ENCODE peak calls at places on chromosomes 12 and 14, in seven cellular contexts. O, B, G, E, Q, J and L are unnamed samples.

GRCh38 chr12:56894698-56895368 is 39.4 kb downstream of the SDR9C7 start:
- DNase-seq in O (no peak), B (no peak), G (no peak), E (no peak), Q (no peak), J (no peak), L (no peak)

GRCh38 chr12:24256636-24257150 is 307.2 kb upstream of the SOX5 start:
- DNase-seq in O (no peak), B (peak), G (no peak), E (no peak), Q (no peak), J (no peak), L (no peak)

GRCh38 chr14:64720190-64720589 is 16.0 kb downstream of the PLEKHG3 start:
- DNase-seq in O (no peak), B (no peak), G (no peak), E (peak), Q (peak), J (peak), L (no peak)

GRCh38 chr12:72346331-72346944 is 74.3 kb downstream of the TRHDE start:
- DNase-seq in O (peak), B (peak), G (peak), E (peak), Q (peak), J (peak), L (peak)

GRCh38 chr12:3998397-3998796 is 125.2 kb upstream of the PARP11 start:
- DNase-seq in O (no peak), B (no peak), G (no peak), E (no peak), Q (no peak), J (no peak), L (no peak)

GRCh38 chr12:117981267-117981666 is 12.5 kb upstream of the KSR2 start:
- DNase-seq in O (no peak), B (no peak), G (no peak), E (no peak), Q (no peak), J (no peak), L (no peak)

GRCh38 chr12:87685696-87686095 is 343.5 kb downstream of the C12orf50 start:
- DNase-seq in O (no peak), B (no peak), G (no peak), E (no peak), Q (no peak), J (no peak), L (no peak)

GRCh38 chr12:46531059-46531785 is 158.6 kb upstream of the SLC38A2 start:
- DNase-seq in O (no peak), B (no peak), G (no peak), E (no peak), Q (no peak), J (no peak), L (no peak)

GRCh38 chr12:53500119-53500775 is 836 bp upstream of the TARBP2 start:
- DNase-seq in O (no peak), B (peak), G (peak), E (peak), Q (peak), J (peak), L (no peak)

GRCh38 chr14:83975435-83976222 is 1554.3 kb upstream of the FLRT2 start:
- DNase-seq in O (no peak), B (peak), G (no peak), E (peak), Q (peak), J (no peak), L (no peak)

GRCh38 chr12:132178801-132179401 is 34.6 kb downstream of the NOC4L start:
- DNase-seq in O (no peak), B (peak), G (no peak), E (no peak), Q (no peak), J (no peak), L (no peak)

GRCh38 chr12:109592905-109593272 is 19.3 kb downstream of the MVK start:
- DNase-seq in O (no peak), B (no peak), G (no peak), E (no peak), Q (no peak), J (no peak), L (no peak)

GRCh38 chr12:131622422-131622955 is 88.4 kb upstream of the SFSWAP start:
- DNase-seq in O (no peak), B (no peak), G (no peak), E (no peak), Q (no peak), J (no peak), L (no peak)

GRCh38 chr12:121610239-121611149 is 15.8 kb upstream of the ORAI1 start:
- DNase-seq in O (no peak), B (no peak), G (no peak), E (peak), Q (no peak), J (peak), L (no peak)

GRCh38 chr14:104385189-104386135 is 194.1 kb upstream of the C14orf180 start:
- DNase-seq in O (no peak), B (no peak), G (no peak), E (no peak), Q (no peak), J (no peak), L (no peak)

GRCh38 chr12:63151898-63152700 is 1.1 kb upstream of the AVPR1A start:
- DNase-seq in O (peak), B (peak), G (peak), E (peak), Q (peak), J (peak), L (peak)

GRCh38 chr12:58656254-58657009 is 263.9 kb downstream of the LRIG3 start:
- DNase-seq in O (no peak), B (no peak), G (no peak), E (no peak), Q (no peak), J (no peak), L (no peak)

GRCh38 chr12:32049956-32050355 is 56.7 kb upstream of the BICD1 start:
- DNase-seq in O (no peak), B (no peak), G (no peak), E (no peak), Q (no peak), J (no peak), L (no peak)

GRCh38 chr12:84512751-84513150 is 399.8 kb downstream of the SLC6A15 start:
- DNase-seq in O (no peak), B (no peak), G (no peak), E (peak), Q (no peak), J (no peak), L (no peak)

GRCh38 chr12:76882367-76882766 is 3.5 kb upstream of the CSRP2 start:
- DNase-seq in O (no peak), B (no peak), G (no peak), E (no peak), Q (no peak), J (no peak), L (no peak)

GRCh38 chr12:9148926-9149325 is 33.2 kb upstream of the A2M start:
- DNase-seq in O (no peak), B (no peak), G (no peak), E (no peak), Q (no peak), J (no peak), L (no peak)

GRCh38 chr12:128286970-128287369 is 20.0 kb downstream of the TMEM132C start:
- DNase-seq in O (no peak), B (no peak), G (no peak), E (no peak), Q (peak), J (no peak), L (no peak)

GRCh38 chr12:128288896-128289295 is 21.9 kb downstream of the TMEM132C start:
- DNase-seq in O (no peak), B (no peak), G (no peak), E (no peak), Q (no peak), J (no peak), L (no peak)

GRCh38 chr12:128290938-128291337 is 24.0 kb downstream of the TMEM132C start:
- DNase-seq in O (no peak), B (no peak), G (no peak), E (no peak), Q (no peak), J (no peak), L (no peak)
- H3K4me3 ChIP-seq in O (no peak), B (no peak), G (no peak), E (no peak), Q (no peak), J (no peak), L (no peak)

GRCh38 chr12:114700392-114701103 is 16.6 kb upstream of the TBX3 start:
- DNase-seq in O (no peak), B (no peak), G (peak), E (no peak), Q (no peak), J (peak), L (no peak)

GRCh38 chr12:114701553-114701952 is 17.6 kb upstream of the TBX3 start:
- DNase-seq in O (no peak), B (no peak), G (no peak), E (no peak), Q (no peak), J (no peak), L (no peak)

GRCh38 chr12:114701104-114701414 is 17.1 kb upstream of the TBX3 start:
- DNase-seq in O (no peak), B (no peak), G (peak), E (peak), Q (no peak), J (peak), L (no peak)

GRCh38 chr12:114702462-114702861 is 18.5 kb upstream of the TBX3 start:
- DNase-seq in O (no peak), B (no peak), G (no peak), E (no peak), Q (no peak), J (no peak), L (no peak)

GRCh38 chr12:114703060-114703493 is 19.1 kb upstream of the TBX3 start:
- DNase-seq in O (no peak), B (peak), G (peak), E (no peak), Q (no peak), J (no peak), L (no peak)
- H3K4me3 ChIP-seq in O (no peak), B (peak), G (no peak), E (no peak), Q (no peak), J (no peak), L (no peak)

GRCh38 chr14:38254565-38255407 is 1.1 kb downstream of the CLEC14A start:
- DNase-seq in O (no peak), B (no peak), G (no peak), E (no peak), Q (no peak), J (peak), L (no peak)

GRCh38 chr14:38256358-38256840 is 506 bp upstream of the CLEC14A start:
- DNase-seq in O (no peak), B (no peak), G (no peak), E (no peak), Q (no peak), J (peak), L (no peak)

GRCh38 chr14:38257500-38257899 is 1.6 kb upstream of the CLEC14A start:
- DNase-seq in O (no peak), B (no peak), G (no peak), E (no peak), Q (no peak), J (peak), L (no peak)

GRCh38 chr14:38255408-38255672 is 553 bp downstream of the CLEC14A start:
- DNase-seq in O (no peak), B (peak), G (peak), E (peak), Q (peak), J (peak), L (no peak)

GRCh38 chr14:38255673-38256357 is at the start of gene CLEC14A:
- DNase-seq in O (no peak), B (peak), G (peak), E (peak), Q (peak), J (no peak), L (no peak)
- H3K4me3 ChIP-seq in O (peak), B (peak), G (peak), E (peak), Q (no peak), J (peak), L (no peak)

GRCh38 chr12:112049351-112049750 is 36.1 kb downstream of the ERP29 start:
- DNase-seq in O (no peak), B (no peak), G (no peak), E (no peak), Q (no peak), J (no peak), L (no peak)
- H3K4me3 ChIP-seq in O (no peak), B (no peak), G (no peak), E (no peak), Q (no peak), J (no peak), L (no peak)

GRCh38 chr14:58390830-58391229 is 4.9 kb upstream of the TOMM20L start:
- DNase-seq in O (no peak), B (no peak), G (no peak), E (no peak), Q (no peak), J (no peak), L (no peak)

GRCh38 chr14:58398895-58399294 is 3.2 kb downstream of the TOMM20L start:
- DNase-seq in O (no peak), B (no peak), G (no peak), E (no peak), Q (no peak), J (no peak), L (no peak)

GRCh38 chr14:58395565-58395814 is 240 bp upstream of the TOMM20L start:
- DNase-seq in O (no peak), B (no peak), G (no peak), E (no peak), Q (no peak), J (no peak), L (no peak)

GRCh38 chr14:58398495-58398894 is 2.8 kb downstream of the TOMM20L start:
- DNase-seq in O (no peak), B (no peak), G (no peak), E (no peak), Q (no peak), J (no peak), L (no peak)

GRCh38 chr14:58395815-58396626 is at the start of gene TOMM20L:
- DNase-seq in O (no peak), B (peak), G (peak), E (peak), Q (peak), J (peak), L (no peak)
- H3K4me3 ChIP-seq in O (peak), B (peak), G (peak), E (peak), Q (peak), J (peak), L (no peak)

GRCh38 chr14:79280400-79280670 is 931.0 kb downstream of the DIO2 start:
- DNase-seq in O (no peak), B (no peak), G (no peak), E (no peak), Q (no peak), J (no peak), L (no peak)
- H3K4me3 ChIP-seq in O (no peak), B (peak), G (no peak), E (peak), Q (peak), J (peak), L (no peak)

DNA sequence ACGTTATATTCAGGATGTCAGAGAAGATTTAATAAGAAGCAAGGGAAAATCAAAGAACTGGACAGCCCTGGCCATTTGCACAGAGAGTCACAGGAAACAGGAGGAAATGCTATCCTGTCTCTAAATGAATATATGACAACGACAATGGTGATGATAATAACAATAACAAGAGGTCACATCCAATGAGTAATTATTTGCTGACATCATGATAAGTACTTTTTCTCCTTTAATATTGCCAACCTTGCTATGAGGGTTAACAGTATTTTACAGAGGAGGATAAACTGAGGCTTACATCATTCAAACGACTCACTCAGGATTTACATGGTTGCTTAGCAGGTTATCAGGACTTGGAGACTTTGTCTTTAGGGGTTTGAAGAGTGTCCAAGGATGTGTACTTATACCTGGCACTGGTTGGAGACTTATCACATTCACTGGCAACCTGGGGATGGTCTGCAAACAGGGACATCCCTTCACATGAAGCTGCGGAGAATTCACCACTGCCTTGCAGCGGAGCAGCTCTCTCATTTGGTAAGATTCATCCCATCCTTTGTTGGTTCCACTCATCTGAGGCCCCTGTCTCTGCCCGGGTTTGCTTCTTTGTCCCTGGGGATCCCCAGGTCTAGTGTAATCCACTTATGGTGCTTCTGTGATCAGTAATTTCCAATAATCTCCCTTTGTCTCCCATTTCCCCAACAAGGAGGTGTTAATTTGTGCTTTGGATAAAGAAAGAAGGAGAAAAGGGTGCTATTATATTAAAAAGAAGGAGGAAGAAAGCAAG is 637.8 kb downstream of the BCL11B start:
- DNase-seq in O (no peak), B (no peak), G (no peak), E (no peak), Q (no peak), J (no peak), L (no peak)
- H3K4me3 ChIP-seq in O (no peak), B (no peak), G (no peak), E (no peak), Q (no peak), J (no peak), L (no peak)

DNA sequence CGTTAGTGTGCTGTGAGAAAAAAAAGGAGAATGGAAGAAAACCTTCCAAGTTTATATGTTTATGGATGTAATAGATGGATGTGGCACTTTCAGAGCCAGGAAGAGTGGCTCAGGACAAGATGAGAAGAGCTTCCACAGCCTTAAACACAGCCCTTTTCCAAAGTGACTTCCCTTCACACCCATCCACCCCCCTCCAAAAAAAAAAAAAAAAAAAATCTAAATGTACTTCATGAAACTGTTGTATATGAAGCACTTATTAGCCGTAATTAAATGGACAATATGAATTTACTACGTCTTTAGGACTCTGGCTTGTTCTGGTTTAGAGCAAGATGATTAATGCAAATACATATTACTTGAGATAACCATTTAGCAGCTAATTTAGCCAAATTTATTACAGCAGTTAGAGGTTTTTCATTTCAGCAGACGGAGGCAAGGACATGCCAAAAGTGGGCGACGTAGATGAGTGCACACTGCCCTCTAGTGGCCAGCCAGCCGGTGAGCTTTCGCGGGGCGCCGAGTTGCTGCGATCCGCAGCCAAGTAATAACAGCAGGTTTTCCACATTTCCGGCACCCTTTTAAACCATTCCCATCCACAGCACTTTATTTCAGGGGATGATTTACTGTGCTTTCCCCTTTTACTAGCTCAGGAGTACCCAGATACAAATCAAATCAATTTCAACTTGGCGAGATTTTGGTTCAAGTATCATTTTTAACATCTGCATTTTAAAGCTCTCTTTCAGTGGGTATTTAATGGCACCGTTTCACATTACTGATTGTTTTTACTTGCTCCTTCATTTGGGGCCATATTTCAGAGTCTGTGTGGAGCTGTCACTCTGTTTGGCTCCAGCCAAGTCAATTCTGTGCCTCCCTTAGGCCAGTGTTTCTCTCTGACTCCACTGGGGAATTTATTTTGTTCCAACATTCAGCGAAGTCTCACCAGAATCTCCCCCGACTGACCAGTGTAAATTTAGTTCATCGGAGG is 158.2 kb downstream of the EGLN3 start:
- DNase-seq in O (peak), B (peak), G (peak), E (peak), Q (peak), J (peak), L (peak)
- H3K4me3 ChIP-seq in O (no peak), B (no peak), G (no peak), E (peak), Q (no peak), J (no peak), L (no peak)

GRCh38 chr14:34750670-34751069 is 36.3 kb upstream of the CFL2 start:
- DNase-seq in O (no peak), B (no peak), G (no peak), E (peak), Q (no peak), J (peak), L (no peak)

GRCh38 chr14:34749408-34749807 is 35.0 kb upstream of the CFL2 start:
- DNase-seq in O (no peak), B (no peak), G (no peak), E (no peak), Q (no peak), J (no peak), L (no peak)

GRCh38 chr14:34755215-34755614 is 40.8 kb upstream of the CFL2 start:
- DNase-seq in O (no peak), B (no peak), G (no peak), E (no peak), Q (no peak), J (no peak), L (no peak)

GRCh38 chr14:34754687-34755086 is 40.3 kb upstream of the CFL2 start:
- DNase-seq in O (no peak), B (no peak), G (no peak), E (no peak), Q (no peak), J (no peak), L (no peak)

DNA sequence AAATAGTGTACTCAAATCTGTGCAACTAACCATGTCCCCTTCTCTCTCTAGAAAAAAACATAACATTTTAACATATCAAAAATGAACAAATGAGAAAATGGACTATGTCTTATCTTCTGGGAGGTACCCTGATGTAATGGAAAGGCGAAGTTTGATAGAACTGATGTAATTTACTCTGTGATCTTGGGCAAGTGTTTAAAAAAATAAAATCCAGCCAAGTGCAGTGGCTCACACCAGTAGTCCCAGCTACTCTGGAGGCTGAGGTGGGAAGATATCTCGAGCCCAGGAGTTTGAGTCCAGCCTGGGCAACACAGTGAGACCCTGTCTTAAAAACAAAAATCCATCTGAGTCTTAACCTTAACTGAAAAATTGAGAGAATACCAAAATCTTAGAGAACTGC is 35.8 kb upstream of the CFL2 start:
- DNase-seq in O (no peak), B (no peak), G (no peak), E (no peak), Q (no peak), J (peak), L (no peak)
- H3K4me3 ChIP-seq in O (no peak), B (no peak), G (no peak), E (no peak), Q (no peak), J (no peak), L (no peak)

GRCh38 chr12:6548556-6549378 is 7.1 kb downstream of the IFFO1 start:
- DNase-seq in O (no peak), B (no peak), G (no peak), E (peak), Q (no peak), J (peak), L (no peak)
- H3K4me3 ChIP-seq in O (no peak), B (no peak), G (no peak), E (peak), Q (no peak), J (no peak), L (no peak)